ENCODE peak calls at places on chromosomes 1 and 21, in seven cellular contexts. C, O, A, M, D, R and B are unnamed samples.

GRCh38 chr1:22176258-22176657 is 33.4 kb upstream of the WNT4 start:
- DNase-seq in D (no peak), C (no peak), R (peak), A (no peak), M (no peak), O (no peak), B (no peak)

GRCh38 chr1:66464802-66465201 is 69.2 kb upstream of the SGIP1 start:
- DNase-seq in R (no peak), M (peak), C (peak), D (peak), A (no peak), O (no peak), B (peak)

GRCh38 chr1:206939841-206940587 is 6.3 kb downstream of the PIGR start:
- DNase-seq in M (no peak), A (no peak), O (no peak), D (no peak), C (no peak), R (no peak), B (no peak)

GRCh38 chr1:14660795-14661194 is 62.3 kb downstream of the KAZN start:
- DNase-seq in R (peak), D (no peak), M (no peak), A (no peak), O (no peak), C (no peak), B (no peak)

GRCh38 chr1:47179988-47180563 is 9.8 kb downstream of the PDZK1IP1 start:
- DNase-seq in M (no peak), R (no peak), C (no peak), A (no peak), D (no peak), O (no peak), B (no peak)

GRCh38 chr1:2391034-2391384 is 345 bp downstream of the MORN1 start:
- DNase-seq in D (peak), A (no peak), R (peak), O (no peak), M (no peak), C (no peak), B (peak)

GRCh38 chr21:34526236-34526617 is 14.2 kb upstream of the KCNE1 start:
- DNase-seq in M (no peak), C (no peak), D (no peak), A (no peak), R (no peak), O (no peak), B (no peak)

GRCh38 chr1:70847013-70847412 is 200.6 kb downstream of the PTGER3 start:
- DNase-seq in C (no peak), D (no peak), R (no peak), M (no peak), A (no peak), O (no peak), B (no peak)

GRCh38 chr1:15196807-15197530 is 43.4 kb downstream of the TMEM51 start:
- DNase-seq in R (no peak), O (no peak), A (no peak), C (no peak), D (peak), M (no peak), B (no peak)

GRCh38 chr21:45990741-45991605 is 9.4 kb downstream of the COL6A1 start:
- DNase-seq in D (no peak), O (peak), A (peak), M (no peak), R (no peak), C (no peak), B (no peak)

GRCh38 chr1:154386643-154387352 is 18.3 kb upstream of the IL6R start:
- DNase-seq in R (peak), D (peak), C (no peak), A (peak), O (no peak), M (no peak), B (no peak)

GRCh38 chr1:161182214-161182613 is 4.9 kb upstream of the B4GALT3 start:
- DNase-seq in D (no peak), C (no peak), A (peak), M (peak), R (peak), O (no peak), B (peak)

GRCh38 chr1:150619576-150620509 is 9.6 kb downstream of the ENSA start:
- DNase-seq in R (no peak), C (peak), D (peak), A (no peak), O (no peak), M (peak), B (peak)

GRCh38 chr1:52579415-52579814 is 22.8 kb upstream of the GPX7 start:
- DNase-seq in C (no peak), A (no peak), M (peak), D (no peak), O (no peak), R (no peak), B (no peak)

GRCh38 chr1:244054924-244055263 is 3.8 kb downstream of the ZBTB18 start:
- DNase-seq in C (no peak), R (no peak), M (no peak), A (peak), O (no peak), D (no peak), B (no peak)

GRCh38 chr1:226201029-226201593 is 14.6 kb upstream of the ACBD3 start:
- DNase-seq in C (no peak), D (no peak), A (no peak), R (peak), O (no peak), M (peak), B (no peak)

GRCh38 chr1:34786521-34787325 is 5.7 kb downstream of the GJB3 start:
- DNase-seq in O (peak), C (peak), M (peak), A (peak), R (peak), D (peak), B (peak)

GRCh38 chr1:183877321-183877720 is 72.4 kb downstream of the RGL1 start:
- DNase-seq in C (peak), A (no peak), D (peak), O (peak), R (no peak), M (peak), B (peak)

DNA sequence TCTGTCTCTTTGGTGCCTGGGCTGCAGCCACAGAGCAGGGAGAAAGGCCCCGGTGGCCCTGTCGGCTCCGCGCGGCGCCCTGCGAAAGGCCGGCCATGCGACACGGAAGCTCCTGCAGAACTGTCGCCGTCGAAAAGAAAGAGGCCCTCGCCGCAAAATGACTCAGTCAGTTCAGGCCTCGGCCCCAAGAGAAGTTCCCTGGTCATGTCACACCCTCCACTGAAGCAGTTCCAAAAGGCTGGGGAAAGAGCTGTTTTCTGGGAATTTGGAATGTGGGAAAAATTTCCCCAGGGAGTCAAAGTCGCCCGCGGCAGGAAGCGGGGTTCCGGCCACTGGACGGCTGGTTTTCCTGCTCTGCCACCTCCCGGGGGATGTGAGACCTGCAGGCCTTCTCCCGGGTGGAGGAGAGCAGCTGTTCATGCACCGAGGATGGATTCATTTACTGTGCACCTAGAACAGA is 115.8 kb upstream of the ZNF678 start:
- DNase-seq in O (no peak), D (peak), M (no peak), R (no peak), A (no peak), C (peak), B (no peak)
- TF ChIP-seq CTCF in O (no peak), D (peak), M (peak), R (no peak), A (no peak), C (peak), B (peak)

GRCh38 chr1:231332761-231333160 is 4.9 kb downstream of the EXOC8 start:
- DNase-seq in M (no peak), R (no peak), A (no peak), C (no peak), D (no peak), O (no peak), B (no peak)
- H3K4me3 ChIP-seq in M (no peak), R (no peak), A (no peak), C (no peak), D (peak), O (no peak), B (no peak)

GRCh38 chr1:230091473-230092231 is 24.6 kb downstream of the GALNT2 start:
- DNase-seq in C (no peak), O (no peak), M (peak), D (no peak), A (no peak), R (no peak), B (no peak)
- TF ChIP-seq CTCF in C (no peak), O (no peak), M (no peak), D (no peak), A (no peak), R (no peak), B (no peak)

GRCh38 chr1:18373882-18374493 is 106.7 kb upstream of the KLHDC7A start:
- DNase-seq in C (no peak), R (peak), O (no peak), M (no peak), A (no peak), D (no peak), B (no peak)

GRCh38 chr1:18376661-18377060 is 104.1 kb upstream of the KLHDC7A start:
- DNase-seq in A (no peak), R (no peak), C (no peak), O (no peak), D (no peak), M (no peak), B (no peak)

GRCh38 chr1:18373151-18373550 is 107.6 kb upstream of the KLHDC7A start:
- DNase-seq in R (no peak), O (no peak), D (no peak), M (no peak), C (no peak), A (no peak), B (no peak)
- H3K4me3 ChIP-seq in R (no peak), O (no peak), D (no peak), M (no peak), C (no peak), A (no peak), B (no peak)